ENCODE peak calls at places on chromosomes 16 and 17, in eight cellular contexts. One of them, this sample, is unnamed.

GRCh38 chr17:8151641-8152111 is 528 bp downstream of the PER1 start:
- DNase-seq in pulmonary artery endothelial cell: no peak
- DNase-seq in stimulated activated CD8-positive, alpha-beta memory T cell treated with anti-CD3 and anti-CD28 coated beads, Interleukin-12 subunit alpha, Interleukin-12 subunit beta, amount 100 ng/mL, for 1 hour: no peak
- DNase-seq in HCEC 1CT: peak
- DNase-seq in CMK: no peak
- DNase-seq in T-helper 9 cell: no peak
- DNase-seq in HEK293T: no peak
- DNase-seq in HTR-8/SVneo: no peak
- DNase-seq in this sample: no peak

GRCh38 chr17:36850794-36851193 is 86.5 kb upstream of the LHX1 start:
- DNase-seq in HTR-8/SVneo: peak
- DNase-seq in pulmonary artery endothelial cell: peak
- DNase-seq in HCEC 1CT: peak
- DNase-seq in stimulated activated CD8-positive, alpha-beta memory T cell treated with anti-CD3 and anti-CD28 coated beads, Interleukin-12 subunit alpha, Interleukin-12 subunit beta, amount 100 ng/mL, for 1 hour: no peak
- DNase-seq in T-helper 9 cell: no peak
- DNase-seq in CMK: no peak
- DNase-seq in HEK293T: no peak
- DNase-seq in this sample: no peak

GRCh38 chr17:81509687-81510523 is 2.7 kb downstream of the ACTG1 start:
- DNase-seq in T-helper 9 cell: no peak
- DNase-seq in HTR-8/SVneo: no peak
- DNase-seq in pulmonary artery endothelial cell: no peak
- DNase-seq in CMK: no peak
- DNase-seq in HEK293T: no peak
- DNase-seq in HCEC 1CT: no peak
- DNase-seq in stimulated activated CD8-positive, alpha-beta memory T cell treated with anti-CD3 and anti-CD28 coated beads, Interleukin-12 subunit alpha, Interleukin-12 subunit beta, amount 100 ng/mL, for 1 hour: no peak
- DNase-seq in this sample: no peak

GRCh38 chr16:48611329-48612137 is 1.6 kb upstream of the N4BP1 start:
- DNase-seq in HCEC 1CT: no peak
- DNase-seq in HEK293T: no peak
- DNase-seq in T-helper 9 cell: peak
- DNase-seq in pulmonary artery endothelial cell: no peak
- DNase-seq in CMK: no peak
- DNase-seq in HTR-8/SVneo: no peak
- DNase-seq in stimulated activated CD8-positive, alpha-beta memory T cell treated with anti-CD3 and anti-CD28 coated beads, Interleukin-12 subunit alpha, Interleukin-12 subunit beta, amount 100 ng/mL, for 1 hour: peak
- DNase-seq in this sample: peak

GRCh38 chr16:73268311-73268997 is 220.5 kb upstream of the ZFHX3 start:
- DNase-seq in pulmonary artery endothelial cell: no peak
- DNase-seq in CMK: no peak
- DNase-seq in T-helper 9 cell: no peak
- DNase-seq in HEK293T: peak
- DNase-seq in HCEC 1CT: no peak
- DNase-seq in HTR-8/SVneo: peak
- DNase-seq in stimulated activated CD8-positive, alpha-beta memory T cell treated with anti-CD3 and anti-CD28 coated beads, Interleukin-12 subunit alpha, Interleukin-12 subunit beta, amount 100 ng/mL, for 1 hour: no peak
- DNase-seq in this sample: no peak

GRCh38 chr16:86783626-86784266 is 205.4 kb downstream of the FOXL1 start:
- DNase-seq in HTR-8/SVneo: no peak
- DNase-seq in CMK: no peak
- DNase-seq in T-helper 9 cell: no peak
- DNase-seq in HEK293T: no peak
- DNase-seq in HCEC 1CT: no peak
- DNase-seq in pulmonary artery endothelial cell: no peak
- DNase-seq in stimulated activated CD8-positive, alpha-beta memory T cell treated with anti-CD3 and anti-CD28 coated beads, Interleukin-12 subunit alpha, Interleukin-12 subunit beta, amount 100 ng/mL, for 1 hour: no peak
- DNase-seq in this sample: no peak

GRCh38 chr17:74964988-74965622 is 7.5 kb downstream of the HID1 start:
- DNase-seq in T-helper 9 cell: no peak
- DNase-seq in stimulated activated CD8-positive, alpha-beta memory T cell treated with anti-CD3 and anti-CD28 coated beads, Interleukin-12 subunit alpha, Interleukin-12 subunit beta, amount 100 ng/mL, for 1 hour: no peak
- DNase-seq in pulmonary artery endothelial cell: no peak
- DNase-seq in HTR-8/SVneo: no peak
- DNase-seq in CMK: no peak
- DNase-seq in HCEC 1CT: no peak
- DNase-seq in HEK293T: no peak
- DNase-seq in this sample: no peak

GRCh38 chr16:23959069-23959800 is 123.5 kb downstream of the PRKCB start:
- DNase-seq in HTR-8/SVneo: no peak
- DNase-seq in HEK293T: no peak
- DNase-seq in T-helper 9 cell: no peak
- DNase-seq in stimulated activated CD8-positive, alpha-beta memory T cell treated with anti-CD3 and anti-CD28 coated beads, Interleukin-12 subunit alpha, Interleukin-12 subunit beta, amount 100 ng/mL, for 1 hour: no peak
- DNase-seq in pulmonary artery endothelial cell: no peak
- DNase-seq in CMK: no peak
- DNase-seq in HCEC 1CT: no peak
- DNase-seq in this sample: no peak

GRCh38 chr17:15782809-15783208 is 50.7 kb downstream of the TBC1D26 start:
- DNase-seq in HCEC 1CT: no peak
- DNase-seq in pulmonary artery endothelial cell: no peak
- DNase-seq in HTR-8/SVneo: no peak
- DNase-seq in CMK: no peak
- DNase-seq in T-helper 9 cell: no peak
- DNase-seq in stimulated activated CD8-positive, alpha-beta memory T cell treated with anti-CD3 and anti-CD28 coated beads, Interleukin-12 subunit alpha, Interleukin-12 subunit beta, amount 100 ng/mL, for 1 hour: no peak
- DNase-seq in HEK293T: no peak
- DNase-seq in this sample: no peak

GRCh38 chr17:60229189-60229802 is 79.5 kb downstream of the CA4 start:
- DNase-seq in stimulated activated CD8-positive, alpha-beta memory T cell treated with anti-CD3 and anti-CD28 coated beads, Interleukin-12 subunit alpha, Interleukin-12 subunit beta, amount 100 ng/mL, for 1 hour: no peak
- DNase-seq in HTR-8/SVneo: no peak
- DNase-seq in T-helper 9 cell: no peak
- DNase-seq in pulmonary artery endothelial cell: no peak
- DNase-seq in HEK293T: no peak
- DNase-seq in CMK: no peak
- DNase-seq in HCEC 1CT: peak
- DNase-seq in this sample: no peak

GRCh38 chr17:4186244-4186920 is 43.4 kb downstream of the CYB5D2 start:
- DNase-seq in CMK: no peak
- DNase-seq in HTR-8/SVneo: no peak
- DNase-seq in pulmonary artery endothelial cell: no peak
- DNase-seq in T-helper 9 cell: no peak
- DNase-seq in stimulated activated CD8-positive, alpha-beta memory T cell treated with anti-CD3 and anti-CD28 coated beads, Interleukin-12 subunit alpha, Interleukin-12 subunit beta, amount 100 ng/mL, for 1 hour: no peak
- DNase-seq in HEK293T: no peak
- DNase-seq in HCEC 1CT: no peak
- DNase-seq in this sample: no peak

GRCh38 chr17:28928061-28928460 is 23.3 kb downstream of the PHF12 start:
- DNase-seq in HTR-8/SVneo: no peak
- DNase-seq in T-helper 9 cell: no peak
- DNase-seq in HCEC 1CT: peak
- DNase-seq in stimulated activated CD8-positive, alpha-beta memory T cell treated with anti-CD3 and anti-CD28 coated beads, Interleukin-12 subunit alpha, Interleukin-12 subunit beta, amount 100 ng/mL, for 1 hour: no peak
- DNase-seq in pulmonary artery endothelial cell: no peak
- DNase-seq in CMK: no peak
- DNase-seq in HEK293T: no peak
- DNase-seq in this sample: no peak

GRCh38 chr16:58503166-58503862 is 3.4 kb downstream of the NDRG4 start:
- DNase-seq in HCEC 1CT: no peak
- DNase-seq in stimulated activated CD8-positive, alpha-beta memory T cell treated with anti-CD3 and anti-CD28 coated beads, Interleukin-12 subunit alpha, Interleukin-12 subunit beta, amount 100 ng/mL, for 1 hour: no peak
- DNase-seq in CMK: no peak
- DNase-seq in pulmonary artery endothelial cell: no peak
- DNase-seq in HEK293T: no peak
- DNase-seq in HTR-8/SVneo: no peak
- DNase-seq in T-helper 9 cell: no peak
- DNase-seq in this sample: no peak

GRCh38 chr16:78461496-78461938 is 362.1 kb downstream of the WWOX start:
- DNase-seq in CMK: no peak
- DNase-seq in pulmonary artery endothelial cell: no peak
- DNase-seq in T-helper 9 cell: no peak
- DNase-seq in HCEC 1CT: no peak
- DNase-seq in HEK293T: no peak
- DNase-seq in HTR-8/SVneo: no peak
- DNase-seq in stimulated activated CD8-positive, alpha-beta memory T cell treated with anti-CD3 and anti-CD28 coated beads, Interleukin-12 subunit alpha, Interleukin-12 subunit beta, amount 100 ng/mL, for 1 hour: no peak
- DNase-seq in this sample: no peak

GRCh38 chr17:77616243-77616731 is 342.2 kb upstream of the TNRC6C start:
- DNase-seq in stimulated activated CD8-positive, alpha-beta memory T cell treated with anti-CD3 and anti-CD28 coated beads, Interleukin-12 subunit alpha, Interleukin-12 subunit beta, amount 100 ng/mL, for 1 hour: no peak
- DNase-seq in HCEC 1CT: peak
- DNase-seq in HTR-8/SVneo: no peak
- DNase-seq in pulmonary artery endothelial cell: no peak
- DNase-seq in T-helper 9 cell: no peak
- DNase-seq in CMK: no peak
- DNase-seq in HEK293T: no peak
- DNase-seq in this sample: no peak

GRCh38 chr17:51298508-51299371 is 38.4 kb downstream of the UTP18 start:
- DNase-seq in CMK: peak
- DNase-seq in HCEC 1CT: peak
- DNase-seq in stimulated activated CD8-positive, alpha-beta memory T cell treated with anti-CD3 and anti-CD28 coated beads, Interleukin-12 subunit alpha, Interleukin-12 subunit beta, amount 100 ng/mL, for 1 hour: no peak
- DNase-seq in HTR-8/SVneo: peak
- DNase-seq in pulmonary artery endothelial cell: no peak
- DNase-seq in HEK293T: peak
- DNase-seq in T-helper 9 cell: no peak
- DNase-seq in this sample: no peak

GRCh38 chr16:27991876-27992275 is 71.6 kb downstream of the GSG1L start:
- DNase-seq in T-helper 9 cell: no peak
- DNase-seq in pulmonary artery endothelial cell: no peak
- DNase-seq in stimulated activated CD8-positive, alpha-beta memory T cell treated with anti-CD3 and anti-CD28 coated beads, Interleukin-12 subunit alpha, Interleukin-12 subunit beta, amount 100 ng/mL, for 1 hour: no peak
- DNase-seq in HCEC 1CT: no peak
- DNase-seq in CMK: no peak
- DNase-seq in HEK293T: no peak
- DNase-seq in HTR-8/SVneo: no peak
- DNase-seq in this sample: no peak

GRCh38 chr16:1839554-1839953 is 12.5 kb downstream of the FAHD1 start:
- DNase-seq in HTR-8/SVneo: no peak
- DNase-seq in CMK: no peak
- DNase-seq in stimulated activated CD8-positive, alpha-beta memory T cell treated with anti-CD3 and anti-CD28 coated beads, Interleukin-12 subunit alpha, Interleukin-12 subunit beta, amount 100 ng/mL, for 1 hour: no peak
- DNase-seq in HEK293T: peak
- DNase-seq in pulmonary artery endothelial cell: no peak
- DNase-seq in HCEC 1CT: no peak
- DNase-seq in T-helper 9 cell: no peak
- DNase-seq in this sample: no peak

GRCh38 chr17:75950850-75951554 is 10.2 kb upstream of the FBF1 start:
- DNase-seq in stimulated activated CD8-positive, alpha-beta memory T cell treated with anti-CD3 and anti-CD28 coated beads, Interleukin-12 subunit alpha, Interleukin-12 subunit beta, amount 100 ng/mL, for 1 hour: no peak
- DNase-seq in HCEC 1CT: no peak
- DNase-seq in pulmonary artery endothelial cell: no peak
- DNase-seq in CMK: peak
- DNase-seq in T-helper 9 cell: no peak
- DNase-seq in HEK293T: no peak
- DNase-seq in HTR-8/SVneo: no peak
- DNase-seq in this sample: no peak

GRCh38 chr17:55458977-55459376 is 37.3 kb upstream of the MMD start:
- DNase-seq in CMK: no peak
- DNase-seq in HCEC 1CT: peak
- DNase-seq in stimulated activated CD8-positive, alpha-beta memory T cell treated with anti-CD3 and anti-CD28 coated beads, Interleukin-12 subunit alpha, Interleukin-12 subunit beta, amount 100 ng/mL, for 1 hour: no peak
- DNase-seq in HEK293T: no peak
- DNase-seq in HTR-8/SVneo: peak
- DNase-seq in pulmonary artery endothelial cell: no peak
- DNase-seq in T-helper 9 cell: no peak
- DNase-seq in this sample: no peak

GRCh38 chr17:80761421-80761871 is 216.8 kb downstream of the RPTOR start:
- DNase-seq in HTR-8/SVneo: peak
- DNase-seq in HEK293T: no peak
- DNase-seq in T-helper 9 cell: peak
- DNase-seq in pulmonary artery endothelial cell: peak
- DNase-seq in CMK: no peak
- DNase-seq in stimulated activated CD8-positive, alpha-beta memory T cell treated with anti-CD3 and anti-CD28 coated beads, Interleukin-12 subunit alpha, Interleukin-12 subunit beta, amount 100 ng/mL, for 1 hour: peak
- DNase-seq in HCEC 1CT: peak
- DNase-seq in this sample: peak

GRCh38 chr16:1494711-1495110 is 1.6 kb downstream of the TELO2 start:
- DNase-seq in HEK293T: no peak
- DNase-seq in HTR-8/SVneo: no peak
- DNase-seq in CMK: no peak
- DNase-seq in pulmonary artery endothelial cell: no peak
- DNase-seq in T-helper 9 cell: no peak
- DNase-seq in HCEC 1CT: no peak
- DNase-seq in stimulated activated CD8-positive, alpha-beta memory T cell treated with anti-CD3 and anti-CD28 coated beads, Interleukin-12 subunit alpha, Interleukin-12 subunit beta, amount 100 ng/mL, for 1 hour: no peak
- DNase-seq in this sample: no peak

This sample was measured in effector memory CD8-positive, alpha-beta T cell.